ENCODE peak calls at places on chromosomes 7 and 10, in eight cellular contexts. One of them, this sample, is unnamed. For H3K4me1, the result is how much of the 10 kb centered on the place peaks cover.

GRCh38 chr10:82288461-82288881 is 413.5 kb downstream of the NRG3 start:
- DNase-seq in GM12878: no peak
- DNase-seq in hepatocyte: no peak
- DNase-seq in HepG2: no peak
- DNase-seq in heart left ventricle: no peak
- DNase-seq in mammary epithelial cell: peak
- DNase-seq in HCT116: no peak
- DNase-seq in uterus: no peak
- DNase-seq in this sample: no peak

GRCh38 chr7:89054364-89054763 is 258.8 kb upstream of the TEX47 start:
- DNase-seq in GM12878: no peak
- DNase-seq in hepatocyte: no peak
- DNase-seq in HepG2: no peak
- DNase-seq in heart left ventricle: no peak
- DNase-seq in mammary epithelial cell: no peak
- DNase-seq in HCT116: no peak
- DNase-seq in uterus: no peak
- DNase-seq in this sample: no peak

GRCh38 chr7:18566829-18567228 is 71.3 kb downstream of the HDAC9 start:
- DNase-seq in GM12878: peak
- DNase-seq in hepatocyte: no peak
- DNase-seq in HepG2: no peak
- DNase-seq in heart left ventricle: no peak
- DNase-seq in mammary epithelial cell: peak
- DNase-seq in HCT116: no peak
- DNase-seq in uterus: no peak
- DNase-seq in this sample: no peak

GRCh38 chr7:118949031-118949430 is 724.5 kb downstream of the ANKRD7 start:
- DNase-seq in GM12878: no peak
- DNase-seq in hepatocyte: no peak
- DNase-seq in HepG2: no peak
- DNase-seq in heart left ventricle: no peak
- DNase-seq in mammary epithelial cell: peak
- DNase-seq in HCT116: no peak
- DNase-seq in uterus: no peak
- DNase-seq in this sample: no peak

GRCh38 chr10:114708084-114708483 is 50.0 kb upstream of the ABLIM1 start:
- DNase-seq in GM12878: no peak
- DNase-seq in hepatocyte: no peak
- DNase-seq in HepG2: no peak
- DNase-seq in heart left ventricle: no peak
- DNase-seq in mammary epithelial cell: no peak
- DNase-seq in HCT116: no peak
- DNase-seq in uterus: no peak
- DNase-seq in this sample: no peak

GRCh38 chr7:103687981-103688380 is 242.0 kb upstream of the SLC26A5 start:
- DNase-seq in GM12878: no peak
- DNase-seq in hepatocyte: no peak
- DNase-seq in HepG2: no peak
- DNase-seq in heart left ventricle: no peak
- DNase-seq in mammary epithelial cell: no peak
- DNase-seq in HCT116: no peak
- DNase-seq in uterus: no peak
- DNase-seq in this sample: no peak

GRCh38 chr7:132738254-132738653 is 162.0 kb upstream of the PLXNA4 start:
- DNase-seq in GM12878: no peak
- DNase-seq in hepatocyte: no peak
- DNase-seq in HepG2: no peak
- DNase-seq in heart left ventricle: no peak
- DNase-seq in mammary epithelial cell: peak
- DNase-seq in HCT116: peak
- DNase-seq in uterus: no peak
- DNase-seq in this sample: no peak

GRCh38 chr10:31619410-31620095 is 300.5 kb downstream of the ZEB1 start:
- DNase-seq in GM12878: no peak
- DNase-seq in hepatocyte: no peak
- DNase-seq in HepG2: no peak
- DNase-seq in heart left ventricle: peak
- DNase-seq in mammary epithelial cell: no peak
- DNase-seq in HCT116: no peak
- DNase-seq in uterus: no peak
- DNase-seq in this sample: no peak

GRCh38 chr7:113404245-113404644 is 285.9 kb upstream of the SMIM30 start:
- DNase-seq in GM12878: no peak
- DNase-seq in hepatocyte: no peak
- DNase-seq in HepG2: peak
- DNase-seq in heart left ventricle: no peak
- DNase-seq in mammary epithelial cell: no peak
- DNase-seq in HCT116: peak
- DNase-seq in uterus: no peak
- DNase-seq in this sample: no peak

DNA sequence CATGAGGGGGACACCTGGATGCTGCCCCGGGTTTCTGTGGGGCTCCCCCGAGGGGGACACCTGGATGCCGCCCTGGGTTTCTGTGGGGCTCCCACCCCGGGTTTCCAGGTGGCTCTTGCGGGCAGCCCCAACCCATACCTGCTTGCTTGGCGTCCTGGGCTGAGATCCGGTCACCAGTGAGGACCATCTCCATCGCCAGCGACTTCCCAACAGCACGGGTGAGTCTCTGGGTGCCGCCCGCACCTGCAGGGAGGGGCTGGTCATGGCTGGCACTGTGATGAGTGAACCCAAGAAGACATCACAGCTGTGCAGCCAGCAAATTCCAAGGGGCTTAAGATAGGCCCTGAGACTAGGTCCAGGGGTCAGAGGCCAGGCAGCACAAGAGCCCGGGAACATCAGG is 6.4 kb downstream of the ECHS1 start:
- DNase-seq in GM12878: no peak
- DNase-seq in hepatocyte: no peak
- DNase-seq in HepG2: no peak
- DNase-seq in heart left ventricle: no peak
- DNase-seq in mammary epithelial cell: no peak
- DNase-seq in HCT116: no peak
- DNase-seq in uterus: no peak
- DNase-seq in this sample: no peak
- H3K4me1 ChIP-seq in GM12878: under half
- H3K4me1 ChIP-seq in hepatocyte: under half
- H3K4me1 ChIP-seq in HepG2: under half
- H3K4me1 ChIP-seq in heart left ventricle: under half
- H3K4me1 ChIP-seq in mammary epithelial cell: under half
- H3K4me1 ChIP-seq in HCT116: under half
- H3K4me1 ChIP-seq in uterus: under half
- H3K4me1 ChIP-seq in this sample: under half

GRCh38 chr7:76325092-76325491 is 22.6 kb downstream of the HSPB1 start:
- DNase-seq in GM12878: no peak
- DNase-seq in hepatocyte: no peak
- DNase-seq in HepG2: no peak
- DNase-seq in heart left ventricle: no peak
- DNase-seq in mammary epithelial cell: no peak
- DNase-seq in HCT116: no peak
- DNase-seq in uterus: no peak
- DNase-seq in this sample: no peak
- H3K4me1 ChIP-seq in GM12878: under half
- H3K4me1 ChIP-seq in hepatocyte: under half
- H3K4me1 ChIP-seq in HepG2: under half
- H3K4me1 ChIP-seq in heart left ventricle: under half
- H3K4me1 ChIP-seq in mammary epithelial cell: under half
- H3K4me1 ChIP-seq in HCT116: under half
- H3K4me1 ChIP-seq in uterus: under half
- H3K4me1 ChIP-seq in this sample: under half

GRCh38 chr10:71359364-71360046 is 37.2 kb upstream of the CDH23 start:
- DNase-seq in GM12878: no peak
- DNase-seq in hepatocyte: no peak
- DNase-seq in HepG2: no peak
- DNase-seq in heart left ventricle: no peak
- DNase-seq in mammary epithelial cell: no peak
- DNase-seq in HCT116: no peak
- DNase-seq in uterus: peak
- DNase-seq in this sample: peak
- H3K4me1 ChIP-seq in GM12878: under half
- H3K4me1 ChIP-seq in hepatocyte: under half
- H3K4me1 ChIP-seq in HepG2: under half
- H3K4me1 ChIP-seq in heart left ventricle: under half
- H3K4me1 ChIP-seq in mammary epithelial cell: under half
- H3K4me1 ChIP-seq in HCT116: under half
- H3K4me1 ChIP-seq in uterus: under half
- H3K4me1 ChIP-seq in this sample: under half

GRCh38 chr10:11261143-11261542 is 243.5 kb downstream of the CELF2 start:
- DNase-seq in GM12878: no peak
- DNase-seq in hepatocyte: no peak
- DNase-seq in HepG2: no peak
- DNase-seq in heart left ventricle: no peak
- DNase-seq in mammary epithelial cell: no peak
- DNase-seq in HCT116: no peak
- DNase-seq in uterus: no peak
- DNase-seq in this sample: no peak

GRCh38 chr10:11263039-11263345 is 245.3 kb downstream of the CELF2 start:
- DNase-seq in GM12878: no peak
- DNase-seq in hepatocyte: no peak
- DNase-seq in HepG2: no peak
- DNase-seq in heart left ventricle: no peak
- DNase-seq in mammary epithelial cell: no peak
- DNase-seq in HCT116: no peak
- DNase-seq in uterus: no peak
- DNase-seq in this sample: no peak

GRCh38 chr10:11262210-11263038 is 244.8 kb downstream of the CELF2 start:
- DNase-seq in GM12878: no peak
- DNase-seq in hepatocyte: no peak
- DNase-seq in HepG2: no peak
- DNase-seq in heart left ventricle: no peak
- DNase-seq in mammary epithelial cell: no peak
- DNase-seq in HCT116: no peak
- DNase-seq in uterus: no peak
- DNase-seq in this sample: no peak

GRCh38 chr10:11260136-11260535 is 242.5 kb downstream of the CELF2 start:
- DNase-seq in GM12878: no peak
- DNase-seq in hepatocyte: no peak
- DNase-seq in HepG2: no peak
- DNase-seq in heart left ventricle: no peak
- DNase-seq in mammary epithelial cell: no peak
- DNase-seq in HCT116: no peak
- DNase-seq in uterus: no peak
- DNase-seq in this sample: no peak

GRCh38 chr10:11261687-11262086 is 244.0 kb downstream of the CELF2 start:
- DNase-seq in GM12878: no peak
- DNase-seq in hepatocyte: no peak
- DNase-seq in HepG2: no peak
- DNase-seq in heart left ventricle: no peak
- DNase-seq in mammary epithelial cell: no peak
- DNase-seq in HCT116: no peak
- DNase-seq in uterus: no peak
- DNase-seq in this sample: no peak
- H3K4me1 ChIP-seq in GM12878: half or more
- H3K4me1 ChIP-seq in hepatocyte: under half
- H3K4me1 ChIP-seq in HepG2: under half
- H3K4me1 ChIP-seq in heart left ventricle: under half
- H3K4me1 ChIP-seq in mammary epithelial cell: under half
- H3K4me1 ChIP-seq in HCT116: under half
- H3K4me1 ChIP-seq in uterus: under half
- H3K4me1 ChIP-seq in this sample: under half

DNA sequence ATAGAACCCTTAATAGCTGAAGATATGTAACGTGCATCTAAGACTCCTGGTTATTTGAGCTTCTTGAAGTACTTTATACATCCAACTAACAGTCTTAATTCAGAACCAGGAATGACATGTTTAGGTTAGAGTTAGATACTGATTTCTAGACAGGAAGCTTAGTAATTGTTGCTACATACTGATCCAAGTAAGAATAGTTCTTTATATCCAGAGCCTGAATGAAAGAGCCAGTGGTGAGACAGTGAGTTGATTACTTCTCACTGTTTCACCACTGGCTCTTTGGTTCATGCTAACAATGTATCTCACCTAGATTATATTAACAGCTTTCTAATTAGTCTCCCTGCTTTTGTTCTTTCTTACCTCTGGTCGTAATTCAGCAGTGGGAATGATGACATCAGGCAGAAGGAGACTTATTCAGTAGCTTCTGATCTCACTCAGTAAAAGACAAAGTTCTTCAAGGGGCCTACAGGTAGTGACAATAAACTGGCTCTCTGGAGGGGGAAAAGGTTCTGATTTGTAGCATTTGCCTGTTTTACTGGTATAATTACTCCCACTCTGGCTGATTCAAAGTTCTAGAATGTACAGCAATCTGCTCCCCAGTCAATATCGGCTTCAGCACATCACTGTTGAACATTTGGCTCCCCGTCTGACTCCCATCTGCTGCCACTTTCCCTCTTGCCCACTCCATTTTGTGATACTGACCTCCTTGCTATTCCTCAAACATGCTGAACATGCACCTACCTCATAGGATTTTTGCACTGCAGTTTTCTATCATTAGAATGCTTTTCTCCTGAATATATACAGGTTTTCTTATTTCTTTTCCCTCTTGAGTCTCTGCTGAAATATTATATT is 29.1 kb downstream of the MCU start:
- DNase-seq in GM12878: no peak
- DNase-seq in hepatocyte: no peak
- DNase-seq in HepG2: no peak
- DNase-seq in heart left ventricle: no peak
- DNase-seq in mammary epithelial cell: peak
- DNase-seq in HCT116: no peak
- DNase-seq in uterus: no peak
- DNase-seq in this sample: no peak
- H3K4me1 ChIP-seq in GM12878: under half
- H3K4me1 ChIP-seq in hepatocyte: under half
- H3K4me1 ChIP-seq in HepG2: under half
- H3K4me1 ChIP-seq in heart left ventricle: under half
- H3K4me1 ChIP-seq in mammary epithelial cell: under half
- H3K4me1 ChIP-seq in HCT116: under half
- H3K4me1 ChIP-seq in uterus: under half
- H3K4me1 ChIP-seq in this sample: under half

This sample was measured in upper lobe of right lung.